ENCODE peak calls at places on chromosomes 4 and X, in nine cellular contexts. G is transverse colon, S is upper lobe of left lung, E is sigmoid colon, Y is GM12878, T is stomach, R is K562, Z is suprapubic skin, L is ovary. H is an unnamed sample.

GRCh38 chr4:109947457-109947856 is 34.8 kb downstream of the EGF start:
- DNase-seq in G (no peak), S (no peak), E (no peak), Y (no peak), T (no peak), R (no peak), Z (no peak), L (no peak), H (no peak)

GRCh38 chr4:152360045-152360410 is 175.9 kb downstream of the FBXW7 start:
- DNase-seq in G (no peak), S (no peak), E (no peak), Y (no peak), T (no peak), R (no peak), Z (no peak), L (no peak), H (no peak)

GRCh38 chr4:57426779-57427395 is 316.7 kb upstream of the IGFBP7 start:
- DNase-seq in G (peak; percentile 66), S (peak; percentile 58), E (no peak), Y (no peak), T (peak; percentile 61), R (peak; percentile 60), Z (no peak), L (peak; percentile 59), H (peak; percentile 81)

GRCh38 chr4:73609688-73610087 is 10.5 kb downstream of the RASSF6 start:
- DNase-seq in G (no peak), S (no peak), E (no peak), Y (no peak), T (no peak), R (no peak), Z (no peak), L (no peak), H (no peak)

GRCh38 chr4:186189656-186190055 is 1.7 kb upstream of the CYP4V2 start:
- DNase-seq in G (no peak), S (no peak), E (no peak), Y (no peak), T (no peak), R (no peak), Z (no peak), L (no peak), H (no peak)

GRCh38 chrX:39238017-39238416 is 436.8 kb downstream of the MID1IP1 start:
- DNase-seq in G (no peak), S (no peak), E (no peak), Y (no peak), T (no peak), R (no peak), Z (no peak), L (no peak), H (no peak)

GRCh38 chr4:135838889-135839288 is 1637.3 kb upstream of the PABPC4L start:
- DNase-seq in G (no peak), S (no peak), E (no peak), Y (no peak), T (no peak), R (no peak), Z (no peak), L (no peak), H (no peak)

GRCh38 chrX:80266979-80267378 is 153.3 kb upstream of the TENT5D start:
- DNase-seq in G (no peak), S (no peak), E (no peak), Y (no peak), T (no peak), R (no peak), Z (no peak), L (no peak), H (no peak)

GRCh38 chr4:55634417-55635128 is 1.5 kb downstream of the NMU start:
- DNase-seq in G (no peak), S (no peak), E (no peak), Y (no peak), T (no peak), R (no peak), Z (no peak), L (no peak), H (no peak)

GRCh38 chrX:151359931-151360871 is 36.8 kb upstream of the VMA21 start:
- DNase-seq in G (no peak), S (peak; percentile 30), E (no peak), Y (no peak), T (peak; percentile 29), R (peak; percentile 31), Z (no peak), L (peak; percentile 37), H (peak; percentile 79)

GRCh38 chr4:121785479-121785878 is 15.6 kb upstream of the EXOSC9 start:
- DNase-seq in G (no peak), S (no peak), E (peak; percentile 68), Y (no peak), T (no peak), R (no peak), Z (no peak), L (no peak), H (no peak)

GRCh38 chr4:60422440-60422839 is 777.7 kb upstream of the ADGRL3 start:
- DNase-seq in G (no peak), S (no peak), E (no peak), Y (no peak), T (no peak), R (no peak), Z (no peak), L (no peak), H (no peak)

GRCh38 chr4:53854991-53855885 is 209.2 kb downstream of the CHIC2 start:
- DNase-seq in G (no peak), S (no peak), E (no peak), Y (no peak), T (no peak), R (no peak), Z (no peak), L (no peak), H (no peak)

GRCh38 chr4:121791481-121791880 is 9.6 kb upstream of the EXOSC9 start:
- DNase-seq in G (no peak), S (no peak), E (no peak), Y (no peak), T (no peak), R (no peak), Z (no peak), L (no peak), H (no peak)

GRCh38 chr4:3638080-3638715 is 106.0 kb upstream of the LRPAP1 start:
- DNase-seq in G (no peak), S (no peak), E (no peak), Y (no peak), T (no peak), R (no peak), Z (no peak), L (no peak), H (no peak)

GRCh38 chr4:3199661-3200422 is 49.1 kb upstream of the MSANTD1 start:
- DNase-seq in G (no peak), S (no peak), E (no peak), Y (no peak), T (no peak), R (no peak), Z (peak; percentile 88), L (no peak), H (no peak)

GRCh38 chrX:27565992-27566391 is 24.2 kb upstream of the DCAF8L2 start:
- DNase-seq in G (no peak), S (no peak), E (no peak), Y (no peak), T (no peak), R (peak; percentile 4), Z (no peak), L (peak; percentile 46), H (no peak)

GRCh38 chr4:67288964-67289363 is 256.3 kb downstream of the CENPC start:
- DNase-seq in G (no peak), S (no peak), E (no peak), Y (no peak), T (no peak), R (peak; percentile 24), Z (no peak), L (no peak), H (peak; percentile 75)

DNA sequence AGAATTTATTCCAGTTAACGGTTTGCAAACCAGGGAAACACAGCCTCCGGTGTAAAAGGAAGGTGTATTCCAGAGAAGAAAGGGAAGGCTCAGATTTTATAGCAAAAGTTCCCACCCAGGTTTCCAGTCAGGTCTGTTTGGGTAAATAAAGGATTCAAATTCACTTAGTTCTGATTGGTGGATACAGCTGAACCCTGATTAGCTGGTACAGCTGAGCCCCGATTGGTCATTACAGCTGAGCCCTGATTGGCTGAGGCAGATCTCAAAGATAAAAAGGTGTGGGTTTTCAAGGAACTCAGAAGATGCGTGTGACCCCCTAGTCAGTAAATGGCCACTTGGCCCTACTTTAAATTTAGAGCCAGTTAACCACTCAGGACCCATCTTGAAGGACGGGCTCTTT is 6.6 kb downstream of the CLRN2 start:
- DNase-seq in G (no peak), S (no peak), E (no peak), Y (no peak), T (no peak), R (peak; percentile 61), Z (no peak), L (no peak), H (no peak)
- H3K27me3 ChIP-seq in G (peaks cover 6% of the 10 kb centered on the region), S (no peaks in the 10 kb centered on the region), E (no peaks in the 10 kb centered on the region), Y (no peaks in the 10 kb centered on the region), T (no peaks in the 10 kb centered on the region), R (peaks cover 12% of the 10 kb centered on the region), Z (peaks cover 17% of the 10 kb centered on the region), L (no peaks in the 10 kb centered on the region), H (no peaks in the 10 kb centered on the region)

DNA sequence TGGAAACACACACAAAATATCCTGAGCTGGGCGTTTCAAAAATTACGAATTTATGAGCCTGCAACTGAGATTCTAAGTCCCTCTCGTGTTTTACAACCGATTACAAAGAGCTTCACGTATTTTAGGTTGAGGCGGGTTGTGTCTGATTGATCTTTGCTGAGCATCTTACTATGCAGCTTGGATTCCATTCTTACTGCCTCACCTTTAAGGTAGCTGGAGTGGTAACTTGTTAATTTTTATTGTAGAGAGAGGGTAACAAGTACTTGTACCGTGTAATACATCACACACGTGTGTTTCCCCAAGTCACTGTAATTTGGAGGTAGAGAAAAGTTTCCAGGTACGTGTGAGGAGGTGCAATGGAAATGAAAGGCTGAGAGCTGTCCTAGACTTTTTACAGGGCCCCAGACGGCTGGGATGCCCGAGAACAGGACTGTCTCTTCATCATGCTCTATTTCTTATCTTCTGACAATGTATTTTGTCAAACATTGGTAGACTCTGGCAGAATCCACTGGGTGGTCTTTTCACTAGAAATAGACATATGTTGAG is 97.8 kb upstream of the TENM3 start:
- DNase-seq in G (no peak), S (no peak), E (no peak), Y (no peak), T (no peak), R (no peak), Z (no peak), L (no peak), H (no peak)
- TF ChIP-seq EP300 in G (no peak), S (no peak), E (no peak), Y (no peak), T (no peak), R (no peak), Z (no peak), L (no peak), H (no peak)

DNA sequence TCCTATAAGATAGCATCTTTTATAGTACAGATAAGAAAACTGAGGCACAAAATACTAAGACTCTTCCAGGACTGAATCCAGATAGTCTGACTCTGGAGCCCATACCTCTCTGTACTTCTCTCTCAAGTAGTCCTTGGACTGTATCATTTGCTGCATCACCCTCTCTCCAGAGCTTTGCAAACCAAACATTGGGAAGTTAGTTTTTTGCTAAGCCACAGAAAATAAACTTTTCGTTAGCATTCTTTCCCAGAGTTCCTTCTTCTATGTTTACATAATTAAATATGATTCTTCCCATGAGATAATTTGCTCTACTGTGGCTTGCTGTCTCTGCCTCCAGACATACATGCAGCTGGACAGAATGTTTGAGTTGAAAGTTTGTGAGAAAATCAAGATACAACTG is 22.0 kb downstream of the PPEF2 start:
- DNase-seq in G (no peak), S (no peak), E (no peak), Y (no peak), T (no peak), R (no peak), Z (no peak), L (no peak), H (no peak)
- H3K27me3 ChIP-seq in G (no peaks in the 10 kb centered on the region), S (no peaks in the 10 kb centered on the region), E (no peaks in the 10 kb centered on the region), Y (no peaks in the 10 kb centered on the region), T (no peaks in the 10 kb centered on the region), R (peaks cover 28% of the 10 kb centered on the region), Z (no peaks in the 10 kb centered on the region), L (no peaks in the 10 kb centered on the region), H (no peaks in the 10 kb centered on the region)

GRCh38 chrX:22686138-22686541 is 313.6 kb upstream of the DDX53 start:
- DNase-seq in G (no peak), S (no peak), E (peak; percentile 61), Y (no peak), T (no peak), R (no peak), Z (peak; percentile 48), L (no peak), H (no peak)
- TF ChIP-seq EP300 in G (no peak), S (no peak), E (no peak), Y (no peak), T (no peak), R (no peak), Z (no peak), L (no peak), H (no peak)

H was measured in H1.